ENCODE peak calls at places on chromosomes 11 and 22, in five cellular contexts. One of them, this sample, is unnamed.

GRCh38 chr11:27216268-27217149 is 146.5 kb downstream of the CCDC34 start:
- DNase-seq in cardiac muscle cell: peak; percentile 37
- DNase-seq in fibroblast of lung: peak; percentile 77
- DNase-seq in IMR-90: peak; percentile 75
- DNase-seq in right lobe of liver: peak; percentile 42
- DNase-seq in this sample: no peak

GRCh38 chr22:38755155-38755910 is 465 bp downstream of the SUN2 start:
- DNase-seq in cardiac muscle cell: peak; percentile 66
- DNase-seq in fibroblast of lung: peak; percentile 84
- DNase-seq in IMR-90: peak; percentile 48
- DNase-seq in right lobe of liver: peak; percentile 98
- DNase-seq in this sample: no peak

GRCh38 chr11:118290923-118291322 is 13.6 kb upstream of the CD3E start:
- DNase-seq in cardiac muscle cell: peak; percentile 19
- DNase-seq in fibroblast of lung: no peak
- DNase-seq in IMR-90: no peak
- DNase-seq in right lobe of liver: peak; percentile 27
- DNase-seq in this sample: peak; percentile 27

GRCh38 chr11:17353228-17354021 is 1.8 kb downstream of the NCR3LG1 start:
- DNase-seq in cardiac muscle cell: peak; percentile 87
- DNase-seq in fibroblast of lung: peak; percentile 78
- DNase-seq in IMR-90: peak; percentile 76
- DNase-seq in right lobe of liver: peak; percentile 81
- DNase-seq in this sample: no peak

GRCh38 chr11:78806214-78807004 is 231.7 kb upstream of the NARS2 start:
- DNase-seq in cardiac muscle cell: no peak
- DNase-seq in fibroblast of lung: peak; percentile 64
- DNase-seq in IMR-90: no peak
- DNase-seq in right lobe of liver: peak; percentile 55
- DNase-seq in this sample: no peak

GRCh38 chr22:20750461-20751184 is 23.3 kb upstream of the SERPIND1 start:
- DNase-seq in cardiac muscle cell: peak; percentile 22
- DNase-seq in fibroblast of lung: peak; percentile 78
- DNase-seq in IMR-90: peak; percentile 90
- DNase-seq in right lobe of liver: peak; percentile 78
- DNase-seq in this sample: no peak

GRCh38 chr11:12377106-12377823 is at the start of gene PARVA:
- DNase-seq in cardiac muscle cell: peak; percentile 91
- DNase-seq in fibroblast of lung: peak; percentile 78
- DNase-seq in IMR-90: peak; percentile 81
- DNase-seq in right lobe of liver: peak; percentile 64
- DNase-seq in this sample: no peak

GRCh38 chr11:30488304-30488998 is 97.7 kb downstream of the MPPED2 start:
- DNase-seq in cardiac muscle cell: peak; percentile 36
- DNase-seq in fibroblast of lung: peak; percentile 95
- DNase-seq in IMR-90: peak; percentile 81
- DNase-seq in right lobe of liver: no peak
- DNase-seq in this sample: no peak

GRCh38 chr11:76313913-76314740 is 66.8 kb downstream of the THAP12 start:
- DNase-seq in cardiac muscle cell: no peak
- DNase-seq in fibroblast of lung: peak; percentile 14
- DNase-seq in IMR-90: no peak
- DNase-seq in right lobe of liver: no peak
- DNase-seq in this sample: no peak

GRCh38 chr11:64874308-64874707 is 4.1 kb downstream of the EHD1 start:
- DNase-seq in cardiac muscle cell: no peak
- DNase-seq in fibroblast of lung: no peak
- DNase-seq in IMR-90: peak; percentile 47
- DNase-seq in right lobe of liver: no peak
- DNase-seq in this sample: no peak
- H3K4me3 ChIP-seq in cardiac muscle cell: no peak overlapping the region
- H3K4me3 ChIP-seq in fibroblast of lung: peak overlapping the region; percentile 99
- H3K4me3 ChIP-seq in IMR-90: no peak overlapping the region
- H3K4me3 ChIP-seq in right lobe of liver: no peak overlapping the region
- H3K4me3 ChIP-seq in this sample: no peak overlapping the region

GRCh38 chr22:23533328-23533762 is 46.7 kb downstream of the IGLL1 start:
- DNase-seq in cardiac muscle cell: peak; percentile 84
- DNase-seq in fibroblast of lung: no peak
- DNase-seq in IMR-90: peak; percentile 10
- DNase-seq in right lobe of liver: no peak
- DNase-seq in this sample: no peak

GRCh38 chr22:23534201-23534850 is 45.8 kb downstream of the IGLL1 start:
- DNase-seq in cardiac muscle cell: no peak
- DNase-seq in fibroblast of lung: no peak
- DNase-seq in IMR-90: no peak
- DNase-seq in right lobe of liver: no peak
- DNase-seq in this sample: no peak

GRCh38 chr22:23536821-23537345 is 43.2 kb downstream of the IGLL1 start:
- DNase-seq in cardiac muscle cell: no peak
- DNase-seq in fibroblast of lung: no peak
- DNase-seq in IMR-90: no peak
- DNase-seq in right lobe of liver: no peak
- DNase-seq in this sample: no peak

GRCh38 chr22:23533771-23534191 is 46.3 kb downstream of the IGLL1 start:
- DNase-seq in cardiac muscle cell: no peak
- DNase-seq in fibroblast of lung: no peak
- DNase-seq in IMR-90: no peak
- DNase-seq in right lobe of liver: no peak
- DNase-seq in this sample: no peak

DNA sequence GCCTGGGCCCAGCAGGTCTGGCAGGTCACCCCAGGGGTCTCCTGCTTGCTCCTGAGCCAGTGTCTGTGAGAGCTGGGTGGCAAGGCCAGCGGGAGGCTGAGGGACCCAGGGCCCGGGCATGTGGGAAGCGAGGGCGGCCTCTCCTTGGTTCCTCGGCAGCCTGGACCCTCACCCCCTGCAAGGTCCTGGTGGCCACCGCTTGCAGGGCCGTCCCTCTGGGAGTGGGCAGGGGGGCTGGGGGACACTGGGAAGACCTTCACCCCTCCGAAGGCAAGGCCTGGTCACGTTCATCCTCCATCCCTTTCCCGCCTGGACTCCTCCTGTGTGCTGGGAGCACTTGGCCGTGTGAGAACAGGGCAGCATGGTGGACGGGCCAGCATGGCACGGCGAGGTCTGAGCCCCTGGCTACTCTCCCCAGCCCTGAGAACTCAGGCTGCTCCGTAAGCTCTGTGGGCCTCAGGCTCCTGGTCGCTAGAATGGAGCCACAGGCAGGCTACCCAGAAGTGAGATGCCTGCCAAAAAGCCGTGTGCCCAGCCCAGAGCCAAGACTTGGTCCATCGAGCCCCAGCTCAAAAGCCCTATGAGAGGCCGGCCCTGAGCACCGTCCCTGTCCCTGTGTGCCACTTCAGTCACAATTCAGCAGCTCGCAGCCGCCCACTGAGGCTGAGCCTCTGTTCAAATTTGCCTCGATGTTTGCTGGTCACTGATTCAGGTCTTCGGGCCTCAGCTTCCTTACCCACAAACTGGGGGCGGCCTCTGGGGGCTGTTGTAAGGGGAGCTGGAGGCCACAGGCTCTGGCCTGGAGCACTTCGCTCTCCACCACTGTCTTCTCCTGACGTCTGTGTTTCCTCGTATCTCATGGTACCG is 45.0 kb downstream of the IGLL1 start:
- DNase-seq in cardiac muscle cell: no peak
- DNase-seq in fibroblast of lung: no peak
- DNase-seq in IMR-90: no peak
- DNase-seq in right lobe of liver: no peak
- DNase-seq in this sample: no peak
- H3K4me1 ChIP-seq in cardiac muscle cell: peaks cover 56% of the 10 kb centered on the region
- H3K4me1 ChIP-seq in fibroblast of lung: no peaks in the 10 kb centered on the region
- H3K4me1 ChIP-seq in IMR-90: no peaks in the 10 kb centered on the region
- H3K4me1 ChIP-seq in right lobe of liver: no peaks in the 10 kb centered on the region
- H3K4me1 ChIP-seq in this sample: peaks cover 18% of the 10 kb centered on the region

DNA sequence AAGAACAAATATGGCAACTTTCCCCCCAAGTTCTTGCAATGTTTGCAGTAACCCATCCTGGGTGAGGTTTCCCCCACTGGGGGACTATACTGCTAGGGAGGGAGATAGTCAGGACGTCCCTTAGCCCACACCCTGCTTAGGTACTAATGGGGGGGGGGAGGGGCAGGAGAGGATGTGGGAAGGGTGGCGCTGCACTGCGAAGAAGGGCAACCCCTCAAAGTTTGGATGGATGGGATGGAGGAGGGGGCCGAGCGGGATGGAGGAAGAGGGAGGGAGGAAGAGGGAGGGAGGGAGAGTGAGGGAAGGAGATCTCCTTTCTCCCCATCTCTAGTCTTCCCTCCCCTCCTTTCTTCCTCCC is 100.6 kb upstream of the HSD17B12 start:
- DNase-seq in cardiac muscle cell: no peak
- DNase-seq in fibroblast of lung: no peak
- DNase-seq in IMR-90: no peak
- DNase-seq in right lobe of liver: no peak
- DNase-seq in this sample: no peak
- H3K4me3 ChIP-seq in cardiac muscle cell: peak overlapping the region; percentile 57
- H3K4me3 ChIP-seq in fibroblast of lung: peak overlapping the region; percentile 60
- H3K4me3 ChIP-seq in IMR-90: peak overlapping the region; percentile 44
- H3K4me3 ChIP-seq in right lobe of liver: peak overlapping the region; percentile 46
- H3K4me3 ChIP-seq in this sample: peak overlapping the region; percentile 63

GRCh38 chr11:123235687-123236261 is 40.7 kb upstream of the CLMP start:
- DNase-seq in cardiac muscle cell: no peak
- DNase-seq in fibroblast of lung: peak; percentile 89
- DNase-seq in IMR-90: peak; percentile 74
- DNase-seq in right lobe of liver: no peak
- DNase-seq in this sample: no peak
- H3K4me1 ChIP-seq in cardiac muscle cell: peaks cover 8% of the 10 kb centered on the region
- H3K4me1 ChIP-seq in fibroblast of lung: peaks cover 9% of the 10 kb centered on the region
- H3K4me1 ChIP-seq in IMR-90: peaks cover 26% of the 10 kb centered on the region
- H3K4me1 ChIP-seq in right lobe of liver: no peaks in the 10 kb centered on the region
- H3K4me1 ChIP-seq in this sample: no peaks in the 10 kb centered on the region

DNA sequence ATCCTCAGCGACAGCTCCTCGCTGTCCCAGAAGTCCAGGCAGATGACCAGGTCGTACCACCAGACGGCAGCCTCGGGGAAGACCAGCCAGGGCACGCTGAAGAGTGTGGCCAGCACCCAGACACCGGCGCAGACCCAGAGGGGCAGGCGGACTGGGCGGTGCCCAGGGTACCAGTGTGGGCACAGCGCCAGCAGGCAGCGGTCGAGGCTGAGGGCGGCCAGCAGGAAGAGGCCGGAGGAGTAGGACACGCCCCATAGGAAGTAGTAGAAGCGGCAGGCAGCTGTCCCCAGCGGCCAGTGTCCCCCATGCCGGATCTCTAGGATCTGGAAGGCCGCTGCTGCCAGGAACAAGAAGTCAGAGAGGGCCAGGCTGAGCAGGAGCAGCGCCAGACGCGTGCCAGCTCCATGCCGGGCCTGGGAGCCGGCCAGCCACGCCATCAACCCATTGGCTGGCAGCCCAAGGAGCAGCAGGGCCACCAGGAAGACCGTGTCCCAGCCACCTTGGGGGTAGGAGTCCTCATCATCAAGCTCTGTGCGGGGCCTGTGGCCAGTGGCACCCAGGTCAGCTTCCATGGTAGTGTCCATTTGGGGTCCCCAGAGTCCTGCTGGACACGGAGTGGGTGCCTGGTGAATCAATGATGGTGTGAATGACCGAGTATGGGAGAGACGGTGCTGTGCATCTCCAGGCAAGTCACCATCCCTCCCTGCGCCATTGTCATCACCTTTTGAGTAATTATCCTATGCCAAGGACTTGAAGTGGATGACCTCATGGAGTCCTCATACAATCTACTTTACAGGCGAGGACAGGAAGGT is at the start of gene GPR152:
- DNase-seq in cardiac muscle cell: no peak
- DNase-seq in fibroblast of lung: no peak
- DNase-seq in IMR-90: no peak
- DNase-seq in right lobe of liver: no peak
- DNase-seq in this sample: no peak
- H3K4me3 ChIP-seq in cardiac muscle cell: no peak within 1 kb of the TSS
- H3K4me3 ChIP-seq in fibroblast of lung: no peak within 1 kb of the TSS
- H3K4me3 ChIP-seq in IMR-90: no peak within 1 kb of the TSS
- H3K4me3 ChIP-seq in right lobe of liver: peak within 1 kb of the TSS; percentile 26
- H3K4me3 ChIP-seq in this sample: no peak within 1 kb of the TSS

DNA sequence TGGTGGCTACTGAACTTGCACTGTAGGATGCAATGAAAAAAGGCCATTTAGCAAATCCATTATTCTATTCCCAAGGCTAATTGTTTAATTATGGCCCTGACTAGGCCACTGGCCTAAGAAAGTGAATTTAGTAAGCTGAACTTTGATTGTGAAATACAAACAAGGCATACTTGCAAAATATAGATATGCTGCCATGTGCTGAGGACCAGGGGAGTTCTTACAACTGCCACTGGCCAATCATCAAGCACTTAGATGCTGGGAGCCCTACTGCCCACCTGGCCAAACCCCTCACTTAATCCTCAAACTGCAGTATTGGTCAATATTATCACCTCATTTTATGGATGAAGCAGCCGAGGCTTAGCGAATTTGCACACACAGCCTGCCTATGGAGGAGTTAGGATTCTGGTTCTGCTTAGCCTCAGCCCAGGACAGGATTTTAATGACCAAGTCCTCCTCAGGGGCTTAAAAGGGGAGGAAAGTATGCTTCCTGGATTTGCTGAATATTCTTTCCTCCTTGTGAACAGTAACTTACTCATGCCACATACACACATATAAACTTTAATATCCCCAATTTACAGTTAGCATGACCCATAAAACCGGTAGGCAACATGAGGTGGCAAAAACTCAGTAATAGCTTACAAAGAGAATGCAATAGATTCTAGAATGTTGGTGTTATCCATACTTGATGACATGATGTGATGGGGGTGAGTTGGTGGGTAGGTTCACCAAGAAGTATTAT is 39.3 kb downstream of the CD44 start:
- DNase-seq in cardiac muscle cell: no peak
- DNase-seq in fibroblast of lung: no peak
- DNase-seq in IMR-90: no peak
- DNase-seq in right lobe of liver: no peak
- DNase-seq in this sample: no peak
- H3K4me1 ChIP-seq in cardiac muscle cell: peaks cover 20% of the 10 kb centered on the region
- H3K4me1 ChIP-seq in fibroblast of lung: peaks cover 47% of the 10 kb centered on the region
- H3K4me1 ChIP-seq in IMR-90: peaks cover 41% of the 10 kb centered on the region
- H3K4me1 ChIP-seq in right lobe of liver: no peaks in the 10 kb centered on the region
- H3K4me1 ChIP-seq in this sample: peaks cover 6% of the 10 kb centered on the region

GRCh38 chr11:126193038-126193478 is 18.4 kb downstream of the RPUSD4 start:
- DNase-seq in cardiac muscle cell: no peak
- DNase-seq in fibroblast of lung: no peak
- DNase-seq in IMR-90: no peak
- DNase-seq in right lobe of liver: no peak
- DNase-seq in this sample: no peak

GRCh38 chr11:126190792-126191191 is 20.7 kb downstream of the RPUSD4 start:
- DNase-seq in cardiac muscle cell: no peak
- DNase-seq in fibroblast of lung: no peak
- DNase-seq in IMR-90: no peak
- DNase-seq in right lobe of liver: peak; percentile 65
- DNase-seq in this sample: no peak

GRCh38 chr11:126191379-126192073 is 19.9 kb downstream of the RPUSD4 start:
- DNase-seq in cardiac muscle cell: no peak
- DNase-seq in fibroblast of lung: no peak
- DNase-seq in IMR-90: no peak
- DNase-seq in right lobe of liver: no peak
- DNase-seq in this sample: no peak

GRCh38 chr11:126194121-126194543 is 17.3 kb downstream of the RPUSD4 start:
- DNase-seq in cardiac muscle cell: peak; percentile 58
- DNase-seq in fibroblast of lung: peak; percentile 74
- DNase-seq in IMR-90: peak; percentile 59
- DNase-seq in right lobe of liver: no peak
- DNase-seq in this sample: no peak

DNA sequence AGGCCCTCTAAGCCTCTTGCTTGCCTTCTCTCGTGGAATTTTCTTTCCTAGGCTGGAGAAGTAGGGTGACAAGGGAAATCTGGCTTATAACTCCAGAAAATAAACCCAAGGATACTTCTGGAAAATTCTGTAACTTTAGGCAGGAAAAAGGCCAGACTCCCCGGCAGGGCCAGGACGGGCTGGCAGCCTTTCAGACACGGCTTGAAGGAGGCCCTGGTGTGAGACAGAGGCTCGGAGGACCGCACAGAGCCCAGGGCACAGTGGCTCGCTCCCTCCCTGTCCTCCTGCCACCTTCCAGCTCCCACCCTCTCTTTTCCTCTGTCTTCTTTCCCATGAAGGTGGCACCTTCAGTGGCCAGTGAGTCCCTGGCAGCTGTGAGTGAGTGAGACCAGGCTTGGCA is 19.1 kb downstream of the RPUSD4 start:
- DNase-seq in cardiac muscle cell: no peak
- DNase-seq in fibroblast of lung: no peak
- DNase-seq in IMR-90: no peak
- DNase-seq in right lobe of liver: no peak
- DNase-seq in this sample: no peak
- H3K4me3 ChIP-seq in cardiac muscle cell: no peak overlapping the region
- H3K4me3 ChIP-seq in fibroblast of lung: no peak overlapping the region
- H3K4me3 ChIP-seq in IMR-90: no peak overlapping the region
- H3K4me3 ChIP-seq in right lobe of liver: no peak overlapping the region
- H3K4me3 ChIP-seq in this sample: no peak overlapping the region

This sample was measured in iPS DF 6.9.